ENCODE peak calls at places on chromosomes 2 and 18, in five cellular contexts. One of them, this sample, is unnamed.

GRCh38 chr2:226325541-226325940 is 474.1 kb downstream of the IRS1 start:
- DNase-seq in activated CD4-positive, alpha-beta T cell treated with anti-CD3 and anti-CD28 coated beads, Interleukin-2, amount 50 U/mL, for 4 hours: no peak
- DNase-seq in pons: no peak
- DNase-seq in epithelial cell of esophagus: no peak
- DNase-seq in colonic mucosa: no peak
- DNase-seq in this sample: peak; percentile 14

GRCh38 chr2:158688722-158689121 is 106.4 kb upstream of the DAPL1 start:
- DNase-seq in pons: no peak
- DNase-seq in epithelial cell of esophagus: peak; percentile 89
- DNase-seq in colonic mucosa: no peak
- DNase-seq in activated CD4-positive, alpha-beta T cell treated with anti-CD3 and anti-CD28 coated beads, Interleukin-2, amount 50 U/mL, for 4 hours: no peak
- DNase-seq in this sample: no peak

GRCh38 chr2:236550701-236551465 is 18.7 kb upstream of the ACKR3 start:
- DNase-seq in pons: no peak
- DNase-seq in activated CD4-positive, alpha-beta T cell treated with anti-CD3 and anti-CD28 coated beads, Interleukin-2, amount 50 U/mL, for 4 hours: no peak
- DNase-seq in colonic mucosa: no peak
- DNase-seq in epithelial cell of esophagus: no peak
- DNase-seq in this sample: no peak

GRCh38 chr18:35284846-35285245 is 5.2 kb downstream of the ZSCAN30 start:
- DNase-seq in pons: no peak
- DNase-seq in activated CD4-positive, alpha-beta T cell treated with anti-CD3 and anti-CD28 coated beads, Interleukin-2, amount 50 U/mL, for 4 hours: no peak
- DNase-seq in epithelial cell of esophagus: no peak
- DNase-seq in colonic mucosa: no peak
- DNase-seq in this sample: no peak

GRCh38 chr18:51617167-51617566 is 419.7 kb upstream of the MEX3C start:
- DNase-seq in epithelial cell of esophagus: peak; percentile 84
- DNase-seq in activated CD4-positive, alpha-beta T cell treated with anti-CD3 and anti-CD28 coated beads, Interleukin-2, amount 50 U/mL, for 4 hours: no peak
- DNase-seq in colonic mucosa: no peak
- DNase-seq in pons: no peak
- DNase-seq in this sample: no peak

GRCh38 chr18:56389190-56389589 is 249.2 kb downstream of the TXNL1 start:
- DNase-seq in activated CD4-positive, alpha-beta T cell treated with anti-CD3 and anti-CD28 coated beads, Interleukin-2, amount 50 U/mL, for 4 hours: no peak
- DNase-seq in pons: peak; percentile 29
- DNase-seq in epithelial cell of esophagus: no peak
- DNase-seq in colonic mucosa: no peak
- DNase-seq in this sample: no peak

GRCh38 chr2:216591480-216591879 is 41.7 kb upstream of the IGFBP2 start:
- DNase-seq in pons: no peak
- DNase-seq in activated CD4-positive, alpha-beta T cell treated with anti-CD3 and anti-CD28 coated beads, Interleukin-2, amount 50 U/mL, for 4 hours: no peak
- DNase-seq in epithelial cell of esophagus: no peak
- DNase-seq in colonic mucosa: no peak
- DNase-seq in this sample: no peak

GRCh38 chr2:225766431-225766830 is 366.9 kb downstream of the NYAP2 start:
- DNase-seq in epithelial cell of esophagus: no peak
- DNase-seq in colonic mucosa: no peak
- DNase-seq in activated CD4-positive, alpha-beta T cell treated with anti-CD3 and anti-CD28 coated beads, Interleukin-2, amount 50 U/mL, for 4 hours: no peak
- DNase-seq in pons: no peak
- DNase-seq in this sample: no peak

GRCh38 chr18:75360941-75361340 is 66.6 kb downstream of the SMIM21 start:
- DNase-seq in epithelial cell of esophagus: no peak
- DNase-seq in colonic mucosa: no peak
- DNase-seq in pons: no peak
- DNase-seq in activated CD4-positive, alpha-beta T cell treated with anti-CD3 and anti-CD28 coated beads, Interleukin-2, amount 50 U/mL, for 4 hours: no peak
- DNase-seq in this sample: peak; percentile 92

GRCh38 chr2:33535409-33535808 is 59.0 kb downstream of the RASGRP3 start:
- DNase-seq in pons: no peak
- DNase-seq in colonic mucosa: no peak
- DNase-seq in epithelial cell of esophagus: no peak
- DNase-seq in activated CD4-positive, alpha-beta T cell treated with anti-CD3 and anti-CD28 coated beads, Interleukin-2, amount 50 U/mL, for 4 hours: no peak
- DNase-seq in this sample: no peak

GRCh38 chr2:16643099-16643498 is 22.5 kb downstream of the CYRIA start:
- DNase-seq in activated CD4-positive, alpha-beta T cell treated with anti-CD3 and anti-CD28 coated beads, Interleukin-2, amount 50 U/mL, for 4 hours: no peak
- DNase-seq in colonic mucosa: no peak
- DNase-seq in epithelial cell of esophagus: no peak
- DNase-seq in pons: no peak
- DNase-seq in this sample: no peak

GRCh38 chr2:109614715-109615636 is 812 bp downstream of the SOWAHC start:
- DNase-seq in epithelial cell of esophagus: peak; percentile 25
- DNase-seq in activated CD4-positive, alpha-beta T cell treated with anti-CD3 and anti-CD28 coated beads, Interleukin-2, amount 50 U/mL, for 4 hours: no peak
- DNase-seq in pons: no peak
- DNase-seq in colonic mucosa: peak; percentile 47
- DNase-seq in this sample: no peak

GRCh38 chr2:5132281-5132680 is 559.9 kb upstream of the SOX11 start:
- DNase-seq in colonic mucosa: no peak
- DNase-seq in pons: no peak
- DNase-seq in epithelial cell of esophagus: no peak
- DNase-seq in activated CD4-positive, alpha-beta T cell treated with anti-CD3 and anti-CD28 coated beads, Interleukin-2, amount 50 U/mL, for 4 hours: no peak
- DNase-seq in this sample: no peak

GRCh38 chr2:32632089-32632488 is 4.2 kb downstream of the TTC27 start:
- DNase-seq in activated CD4-positive, alpha-beta T cell treated with anti-CD3 and anti-CD28 coated beads, Interleukin-2, amount 50 U/mL, for 4 hours: no peak
- DNase-seq in pons: no peak
- DNase-seq in colonic mucosa: no peak
- DNase-seq in epithelial cell of esophagus: peak; percentile 53
- DNase-seq in this sample: no peak

GRCh38 chr2:142944721-142945120 is 67.3 kb downstream of the KYNU start:
- DNase-seq in pons: no peak
- DNase-seq in epithelial cell of esophagus: peak; percentile 40
- DNase-seq in activated CD4-positive, alpha-beta T cell treated with anti-CD3 and anti-CD28 coated beads, Interleukin-2, amount 50 U/mL, for 4 hours: no peak
- DNase-seq in colonic mucosa: no peak
- DNase-seq in this sample: no peak

GRCh38 chr2:96533292-96534073 is 3.1 kb upstream of the ARID5A start:
- DNase-seq in activated CD4-positive, alpha-beta T cell treated with anti-CD3 and anti-CD28 coated beads, Interleukin-2, amount 50 U/mL, for 4 hours: no peak
- DNase-seq in colonic mucosa: peak; percentile 71
- DNase-seq in epithelial cell of esophagus: peak; percentile 80
- DNase-seq in pons: peak; percentile 76
- DNase-seq in this sample: no peak

GRCh38 chr2:157684940-157685466 is 56.3 kb upstream of the ACVR1C start:
- DNase-seq in pons: no peak
- DNase-seq in activated CD4-positive, alpha-beta T cell treated with anti-CD3 and anti-CD28 coated beads, Interleukin-2, amount 50 U/mL, for 4 hours: no peak
- DNase-seq in colonic mucosa: no peak
- DNase-seq in epithelial cell of esophagus: no peak
- DNase-seq in this sample: no peak

GRCh38 chr2:24110660-24111303 is 12.4 kb downstream of the PFN4 start:
- DNase-seq in colonic mucosa: no peak
- DNase-seq in activated CD4-positive, alpha-beta T cell treated with anti-CD3 and anti-CD28 coated beads, Interleukin-2, amount 50 U/mL, for 4 hours: no peak
- DNase-seq in epithelial cell of esophagus: peak; percentile 15
- DNase-seq in pons: no peak
- DNase-seq in this sample: no peak

GRCh38 chr2:190837417-190837816 is 43.2 kb upstream of the GLS start:
- DNase-seq in pons: peak; percentile 78
- DNase-seq in colonic mucosa: no peak
- DNase-seq in activated CD4-positive, alpha-beta T cell treated with anti-CD3 and anti-CD28 coated beads, Interleukin-2, amount 50 U/mL, for 4 hours: no peak
- DNase-seq in epithelial cell of esophagus: peak; percentile 53
- DNase-seq in this sample: peak; percentile 90

GRCh38 chr2:204982303-204982702 is 437.0 kb downstream of the PARD3B start:
- DNase-seq in colonic mucosa: no peak
- DNase-seq in activated CD4-positive, alpha-beta T cell treated with anti-CD3 and anti-CD28 coated beads, Interleukin-2, amount 50 U/mL, for 4 hours: no peak
- DNase-seq in pons: no peak
- DNase-seq in epithelial cell of esophagus: no peak
- DNase-seq in this sample: no peak

GRCh38 chr2:206163251-206163880 is 3.7 kb downstream of the EEF1B2 start:
- DNase-seq in epithelial cell of esophagus: no peak
- DNase-seq in pons: no peak
- DNase-seq in colonic mucosa: no peak
- DNase-seq in activated CD4-positive, alpha-beta T cell treated with anti-CD3 and anti-CD28 coated beads, Interleukin-2, amount 50 U/mL, for 4 hours: no peak
- DNase-seq in this sample: no peak

GRCh38 chr2:217932661-217933325 is 70.0 kb downstream of the TNS1 start:
- DNase-seq in activated CD4-positive, alpha-beta T cell treated with anti-CD3 and anti-CD28 coated beads, Interleukin-2, amount 50 U/mL, for 4 hours: no peak
- DNase-seq in colonic mucosa: no peak
- DNase-seq in epithelial cell of esophagus: no peak
- DNase-seq in pons: no peak
- DNase-seq in this sample: no peak

GRCh38 chr2:218262631-218263586 is 2.1 kb downstream of the GPBAR1 start:
- DNase-seq in activated CD4-positive, alpha-beta T cell treated with anti-CD3 and anti-CD28 coated beads, Interleukin-2, amount 50 U/mL, for 4 hours: no peak
- DNase-seq in pons: no peak
- DNase-seq in epithelial cell of esophagus: no peak
- DNase-seq in colonic mucosa: no peak
- DNase-seq in this sample: no peak

GRCh38 chr18:61464551-61465102 is 131.4 kb downstream of the CDH20 start:
- DNase-seq in colonic mucosa: no peak
- DNase-seq in pons: no peak
- DNase-seq in epithelial cell of esophagus: no peak
- DNase-seq in activated CD4-positive, alpha-beta T cell treated with anti-CD3 and anti-CD28 coated beads, Interleukin-2, amount 50 U/mL, for 4 hours: no peak
- DNase-seq in this sample: no peak

GRCh38 chr2:627926-628560 is 49.2 kb downstream of the TMEM18 start:
- DNase-seq in pons: no peak
- DNase-seq in epithelial cell of esophagus: no peak
- DNase-seq in colonic mucosa: no peak
- DNase-seq in activated CD4-positive, alpha-beta T cell treated with anti-CD3 and anti-CD28 coated beads, Interleukin-2, amount 50 U/mL, for 4 hours: no peak
- DNase-seq in this sample: no peak

GRCh38 chr2:182918961-182919360 is 52.5 kb upstream of the FRZB start:
- DNase-seq in activated CD4-positive, alpha-beta T cell treated with anti-CD3 and anti-CD28 coated beads, Interleukin-2, amount 50 U/mL, for 4 hours: no peak
- DNase-seq in colonic mucosa: no peak
- DNase-seq in epithelial cell of esophagus: no peak
- DNase-seq in pons: no peak
- DNase-seq in this sample: no peak

GRCh38 chr2:13581471-13581870 is 864.7 kb downstream of the TRIB2 start:
- DNase-seq in colonic mucosa: no peak
- DNase-seq in activated CD4-positive, alpha-beta T cell treated with anti-CD3 and anti-CD28 coated beads, Interleukin-2, amount 50 U/mL, for 4 hours: no peak
- DNase-seq in epithelial cell of esophagus: peak; percentile 28
- DNase-seq in pons: no peak
- DNase-seq in this sample: no peak

GRCh38 chr18:35478520-35479435 is 19.0 kb downstream of the INO80C start:
- DNase-seq in epithelial cell of esophagus: peak; percentile 99
- DNase-seq in activated CD4-positive, alpha-beta T cell treated with anti-CD3 and anti-CD28 coated beads, Interleukin-2, amount 50 U/mL, for 4 hours: peak; percentile 18
- DNase-seq in pons: peak; percentile 22
- DNase-seq in colonic mucosa: peak; percentile 58
- DNase-seq in this sample: no peak

GRCh38 chr2:146598791-146599190 is 1246.0 kb upstream of the ACVR2A start:
- DNase-seq in epithelial cell of esophagus: no peak
- DNase-seq in pons: no peak
- DNase-seq in activated CD4-positive, alpha-beta T cell treated with anti-CD3 and anti-CD28 coated beads, Interleukin-2, amount 50 U/mL, for 4 hours: no peak
- DNase-seq in colonic mucosa: no peak
- DNase-seq in this sample: no peak

GRCh38 chr2:239586651-239587310 is 186.0 kb upstream of the HDAC4 start:
- DNase-seq in colonic mucosa: no peak
- DNase-seq in epithelial cell of esophagus: no peak
- DNase-seq in activated CD4-positive, alpha-beta T cell treated with anti-CD3 and anti-CD28 coated beads, Interleukin-2, amount 50 U/mL, for 4 hours: no peak
- DNase-seq in pons: no peak
- DNase-seq in this sample: no peak